ENCODE peak calls at places on chromosomes 12 and 14, in five cellular contexts. One of them, this sample, is unnamed.

GRCh38 chr14:75978249-75978731 is 3.5 kb downstream of the TGFB3 start:
- DNase-seq in K562: no peak
- DNase-seq in PC-9: no peak
- DNase-seq in GM12878: no peak
- DNase-seq in fibroblast of lung: no peak
- DNase-seq in this sample: no peak

GRCh38 chr14:28676481-28676880 is 90.1 kb upstream of the FOXG1 start:
- DNase-seq in K562: no peak
- DNase-seq in PC-9: no peak
- DNase-seq in GM12878: no peak
- DNase-seq in fibroblast of lung: peak; percentile 73
- DNase-seq in this sample: peak; percentile 37

GRCh38 chr12:124802361-124802760 is 61.3 kb downstream of the SCARB1 start:
- DNase-seq in K562: no peak
- DNase-seq in PC-9: no peak
- DNase-seq in GM12878: no peak
- DNase-seq in fibroblast of lung: no peak
- DNase-seq in this sample: no peak

GRCh38 chr12:71397433-71397954 is 42.1 kb upstream of the LGR5 start:
- DNase-seq in K562: no peak
- DNase-seq in PC-9: no peak
- DNase-seq in GM12878: no peak
- DNase-seq in fibroblast of lung: peak; percentile 64
- DNase-seq in this sample: peak; percentile 69

GRCh38 chr12:110750784-110751461 is 8.2 kb upstream of the PPP1CC start:
- DNase-seq in K562: no peak
- DNase-seq in PC-9: no peak
- DNase-seq in GM12878: no peak
- DNase-seq in fibroblast of lung: peak; percentile 65
- DNase-seq in this sample: no peak

GRCh38 chr14:52267501-52268190 is at the start of gene PTGDR:
- DNase-seq in K562: no peak
- DNase-seq in PC-9: peak; percentile 10
- DNase-seq in GM12878: no peak
- DNase-seq in fibroblast of lung: peak; percentile 24
- DNase-seq in this sample: no peak

GRCh38 chr12:81468206-81468605 is 290.9 kb downstream of the PPFIA2 start:
- DNase-seq in K562: no peak
- DNase-seq in PC-9: no peak
- DNase-seq in GM12878: no peak
- DNase-seq in fibroblast of lung: peak; percentile 85
- DNase-seq in this sample: peak; percentile 79

GRCh38 chr12:3732901-3733300 is 20.0 kb downstream of the CRACR2A start:
- DNase-seq in K562: no peak
- DNase-seq in PC-9: no peak
- DNase-seq in GM12878: no peak
- DNase-seq in fibroblast of lung: no peak
- DNase-seq in this sample: no peak

GRCh38 chr14:103630364-103631108 is 1.5 kb downstream of the KLC1 start:
- DNase-seq in K562: no peak
- DNase-seq in PC-9: no peak
- DNase-seq in GM12878: no peak
- DNase-seq in fibroblast of lung: peak; percentile 27
- DNase-seq in this sample: no peak

GRCh38 chr14:70416322-70416716 is 571 bp downstream of the SYNJ2BP start:
- DNase-seq in K562: no peak
- DNase-seq in PC-9: no peak
- DNase-seq in GM12878: no peak
- DNase-seq in fibroblast of lung: peak; percentile 9
- DNase-seq in this sample: peak; percentile 14

GRCh38 chr12:63301311-63301710 is 150.3 kb upstream of the AVPR1A start:
- DNase-seq in K562: no peak
- DNase-seq in PC-9: no peak
- DNase-seq in GM12878: no peak
- DNase-seq in fibroblast of lung: peak; percentile 42
- DNase-seq in this sample: no peak

GRCh38 chr12:130286041-130286440 is 51.6 kb upstream of the PIWIL1 start:
- DNase-seq in K562: peak; percentile 24
- DNase-seq in PC-9: no peak
- DNase-seq in GM12878: no peak
- DNase-seq in fibroblast of lung: no peak
- DNase-seq in this sample: no peak

GRCh38 chr12:130281157-130281799 is 56.4 kb upstream of the PIWIL1 start:
- DNase-seq in K562: peak; percentile 50
- DNase-seq in PC-9: peak; percentile 9
- DNase-seq in GM12878: no peak
- DNase-seq in fibroblast of lung: no peak
- DNase-seq in this sample: peak; percentile 3

DNA sequence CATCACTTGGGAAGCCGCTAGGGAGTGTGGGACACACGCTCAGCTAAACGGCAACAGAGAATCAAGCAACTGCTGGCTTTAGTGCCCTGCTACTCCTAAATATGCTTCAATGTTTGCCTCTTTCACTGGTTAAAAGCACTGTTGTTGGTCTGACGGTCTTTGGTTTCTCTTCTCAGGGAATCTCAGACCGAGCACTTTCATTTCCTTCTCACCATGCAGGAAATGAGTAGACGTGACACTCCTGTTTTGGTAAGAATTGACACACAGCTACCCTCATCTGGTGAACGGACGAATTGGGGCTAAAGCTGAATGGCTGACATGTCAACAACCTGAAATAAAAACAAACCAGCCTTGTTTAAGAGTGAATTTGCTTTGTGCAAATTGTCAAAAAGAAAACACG is 57.5 kb upstream of the PIWIL1 start:
- DNase-seq in K562: no peak
- DNase-seq in PC-9: no peak
- DNase-seq in GM12878: no peak
- DNase-seq in fibroblast of lung: no peak
- DNase-seq in this sample: no peak
- H3K4me3 ChIP-seq in K562: no peak overlapping the region
- H3K4me3 ChIP-seq in PC-9: no peak overlapping the region
- H3K4me3 ChIP-seq in GM12878: no peak overlapping the region
- H3K4me3 ChIP-seq in fibroblast of lung: no peak overlapping the region
- H3K4me3 ChIP-seq in this sample: no peak overlapping the region

DNA sequence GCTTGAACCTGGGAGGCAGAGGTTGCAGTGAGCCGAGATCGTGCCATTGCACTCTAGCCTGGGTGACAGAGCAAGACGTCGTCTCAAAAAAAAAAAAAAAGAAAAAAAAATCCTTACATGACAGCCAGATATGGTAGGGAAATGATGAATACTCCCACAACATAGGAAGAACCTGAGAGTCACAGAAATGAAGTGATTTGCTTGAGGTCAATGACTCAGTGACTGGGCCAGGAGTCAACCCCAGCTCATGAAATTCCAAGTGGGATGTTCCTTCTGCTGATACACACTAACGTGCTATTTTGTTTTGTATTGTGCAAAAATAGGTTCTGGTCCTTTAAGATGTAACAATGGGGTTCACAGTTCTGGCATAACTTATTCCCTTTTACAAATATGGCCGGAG is 9.0 kb downstream of the RHOF start:
- DNase-seq in K562: no peak
- DNase-seq in PC-9: no peak
- DNase-seq in GM12878: no peak
- DNase-seq in fibroblast of lung: peak; percentile 94
- DNase-seq in this sample: no peak
- H3K4me1 ChIP-seq in K562: peaks cover 36% of the 10 kb centered on the region
- H3K4me1 ChIP-seq in PC-9: peaks cover 69% of the 10 kb centered on the region
- H3K4me1 ChIP-seq in GM12878: peaks cover 82% of the 10 kb centered on the region
- H3K4me1 ChIP-seq in fibroblast of lung: peaks cover 38% of the 10 kb centered on the region
- H3K4me1 ChIP-seq in this sample: peaks cover 15% of the 10 kb centered on the region

DNA sequence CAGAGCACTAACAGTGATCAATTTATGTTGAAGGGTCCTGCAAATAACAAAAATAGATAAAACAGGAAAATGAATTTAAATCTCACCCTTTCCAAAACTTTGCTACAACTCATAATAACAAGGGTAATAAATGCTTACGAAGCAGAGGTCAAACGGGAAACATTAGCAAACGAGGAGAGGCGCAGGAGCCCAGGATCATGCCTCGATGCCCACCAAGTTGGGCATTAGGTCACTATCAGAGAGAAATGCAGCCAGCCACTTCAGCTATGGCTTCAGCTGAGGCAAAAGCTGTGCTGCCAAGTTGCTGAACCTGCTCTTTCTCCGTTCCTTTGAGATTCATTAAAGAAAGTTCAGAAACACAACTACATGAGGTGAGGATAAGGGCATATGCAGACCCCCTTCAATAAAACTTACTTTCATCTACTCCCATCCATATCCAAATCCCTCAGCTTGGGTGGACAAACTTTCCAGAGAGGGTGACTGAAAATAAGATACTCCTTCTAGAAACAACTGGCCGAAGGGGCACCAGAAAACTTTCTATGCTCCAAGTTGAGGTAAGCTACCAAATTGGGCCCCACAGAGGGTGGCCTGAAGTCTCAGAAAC is 7.9 kb downstream of the NKX2-1 start:
- DNase-seq in K562: no peak
- DNase-seq in PC-9: no peak
- DNase-seq in GM12878: no peak
- DNase-seq in fibroblast of lung: no peak
- DNase-seq in this sample: no peak
- TF ChIP-seq EZH2 in K562: no peak
- TF ChIP-seq EZH2 in PC-9: no peak
- TF ChIP-seq EZH2 in GM12878: no peak
- TF ChIP-seq EZH2 in fibroblast of lung: peak; percentile 8
- TF ChIP-seq EZH2 in this sample: no peak

GRCh38 chr12:53966070-53966384 is 6.9 kb upstream of the HOXC11 start:
- DNase-seq in K562: no peak
- DNase-seq in PC-9: no peak
- DNase-seq in GM12878: no peak
- DNase-seq in fibroblast of lung: no peak
- DNase-seq in this sample: no peak
- H3K4me3 ChIP-seq in K562: no peak overlapping the region
- H3K4me3 ChIP-seq in PC-9: no peak overlapping the region
- H3K4me3 ChIP-seq in GM12878: no peak overlapping the region
- H3K4me3 ChIP-seq in fibroblast of lung: no peak overlapping the region
- H3K4me3 ChIP-seq in this sample: peak overlapping the region; percentile 44

GRCh38 chr14:91221270-91221669 is 23.2 kb downstream of the GPR68 start:
- DNase-seq in K562: no peak
- DNase-seq in PC-9: no peak
- DNase-seq in GM12878: no peak
- DNase-seq in fibroblast of lung: no peak
- DNase-seq in this sample: no peak

GRCh38 chr14:91228112-91229004 is 16.1 kb downstream of the GPR68 start:
- DNase-seq in K562: peak; percentile 63
- DNase-seq in PC-9: peak; percentile 17
- DNase-seq in GM12878: peak; percentile 86
- DNase-seq in fibroblast of lung: peak; percentile 88
- DNase-seq in this sample: no peak

GRCh38 chr14:91223028-91223783 is 21.3 kb downstream of the GPR68 start:
- DNase-seq in K562: no peak
- DNase-seq in PC-9: no peak
- DNase-seq in GM12878: no peak
- DNase-seq in fibroblast of lung: no peak
- DNase-seq in this sample: no peak

GRCh38 chr14:91227183-91227628 is 17.3 kb downstream of the GPR68 start:
- DNase-seq in K562: peak; percentile 14
- DNase-seq in PC-9: no peak
- DNase-seq in GM12878: no peak
- DNase-seq in fibroblast of lung: peak; percentile 23
- DNase-seq in this sample: no peak

GRCh38 chr14:91225025-91225424 is 19.5 kb downstream of the GPR68 start:
- DNase-seq in K562: no peak
- DNase-seq in PC-9: no peak
- DNase-seq in GM12878: no peak
- DNase-seq in fibroblast of lung: peak; percentile 38
- DNase-seq in this sample: no peak
- H3K4me1 ChIP-seq in K562: peaks cover 4% of the 10 kb centered on the region
- H3K4me1 ChIP-seq in PC-9: peaks cover 15% of the 10 kb centered on the region
- H3K4me1 ChIP-seq in GM12878: peaks cover 38% of the 10 kb centered on the region
- H3K4me1 ChIP-seq in fibroblast of lung: peaks cover 2% of the 10 kb centered on the region
- H3K4me1 ChIP-seq in this sample: no peaks in the 10 kb centered on the region

DNA sequence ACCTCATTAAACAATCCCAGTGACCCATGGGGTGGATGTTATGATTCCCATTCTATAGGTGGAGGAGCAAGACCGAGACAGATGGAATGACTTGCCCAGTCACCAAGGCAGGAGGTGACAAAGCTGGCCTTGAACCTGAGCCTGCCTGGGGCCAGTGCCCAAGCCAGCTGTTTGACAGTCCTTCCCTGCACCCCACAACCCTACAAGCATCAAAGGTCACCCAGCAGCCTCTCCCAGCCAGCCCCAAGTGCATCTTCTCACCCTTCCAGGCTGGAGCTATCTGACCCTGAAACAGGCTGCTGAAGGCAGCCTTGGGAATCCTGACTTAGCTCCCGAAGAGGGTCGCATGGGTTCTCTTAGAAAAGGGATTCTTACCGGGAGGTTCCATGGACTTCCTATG is 20.3 kb downstream of the MMAB start:
- DNase-seq in K562: no peak
- DNase-seq in PC-9: no peak
- DNase-seq in GM12878: no peak
- DNase-seq in fibroblast of lung: no peak
- DNase-seq in this sample: no peak
- TF ChIP-seq EZH2 in K562: no peak
- TF ChIP-seq EZH2 in PC-9: no peak
- TF ChIP-seq EZH2 in GM12878: no peak
- TF ChIP-seq EZH2 in fibroblast of lung: no peak
- TF ChIP-seq EZH2 in this sample: no peak

GRCh38 chr14:50000215-50001145 is 107.6 kb downstream of the ARF6 start:
- DNase-seq in K562: peak; percentile 36
- DNase-seq in PC-9: no peak
- DNase-seq in GM12878: no peak
- DNase-seq in fibroblast of lung: peak; percentile 94
- DNase-seq in this sample: peak; percentile 86
- H3K4me3 ChIP-seq in K562: no peak overlapping the region
- H3K4me3 ChIP-seq in PC-9: peak overlapping the region; percentile 51
- H3K4me3 ChIP-seq in GM12878: peak overlapping the region; percentile 55
- H3K4me3 ChIP-seq in fibroblast of lung: peak overlapping the region; percentile 33
- H3K4me3 ChIP-seq in this sample: no peak overlapping the region

DNA sequence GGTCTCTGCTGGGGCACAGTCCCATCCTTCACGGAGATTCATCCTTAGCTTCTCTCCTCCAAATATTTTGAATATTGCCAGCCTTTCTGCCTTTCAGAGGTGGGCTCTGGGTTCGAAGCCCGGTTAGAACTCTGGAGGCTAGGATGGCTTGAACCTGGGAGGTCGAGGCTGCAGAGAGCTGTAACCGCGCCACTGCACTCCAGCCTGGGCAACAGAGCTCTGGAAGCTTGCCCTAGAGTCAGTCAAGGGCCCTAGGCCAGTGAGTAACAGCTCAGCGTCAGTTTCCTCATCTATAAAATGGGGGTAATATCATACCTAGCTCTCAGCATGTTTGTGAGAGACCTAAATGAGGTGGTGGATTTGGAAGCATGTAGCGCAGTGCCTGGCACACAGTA is 3.2 kb downstream of the PTPN6 start:
- DNase-seq in K562: no peak
- DNase-seq in PC-9: no peak
- DNase-seq in GM12878: no peak
- DNase-seq in fibroblast of lung: no peak
- DNase-seq in this sample: no peak
- H3K4me1 ChIP-seq in K562: peaks cover 54% of the 10 kb centered on the region
- H3K4me1 ChIP-seq in PC-9: no peaks in the 10 kb centered on the region
- H3K4me1 ChIP-seq in GM12878: peaks cover 74% of the 10 kb centered on the region
- H3K4me1 ChIP-seq in fibroblast of lung: no peaks in the 10 kb centered on the region
- H3K4me1 ChIP-seq in this sample: peaks cover 13% of the 10 kb centered on the region